ENCODE peak calls at places on chromosome 17, in five cellular contexts. A, X, Z, H and P are unnamed samples.

GRCh38 chr17:51629232-51629631 is 368.9 kb downstream of the UTP18 start:
- DNase-seq in A (no peak), X (no peak), Z (no peak), H (no peak), P (no peak)

GRCh38 chr17:28469376-28469775 is 4.1 kb upstream of the SLC13A2 start:
- DNase-seq in A (no peak), X (no peak), Z (no peak), H (no peak), P (no peak)

GRCh38 chr17:79459846-79460245 is 151.0 kb downstream of the RBFOX3 start:
- DNase-seq in A (no peak), X (no peak), Z (no peak), H (no peak), P (no peak)

GRCh38 chr17:72618018-72618509 is 474.4 kb downstream of the SLC39A11 start:
- DNase-seq in A (no peak), X (peak), Z (no peak), H (no peak), P (no peak)

GRCh38 chr17:65531508-65532431 is 29.7 kb downstream of the AXIN2 start:
- DNase-seq in A (no peak), X (no peak), Z (no peak), H (no peak), P (no peak)

GRCh38 chr17:7367083-7367482 is 12.1 kb downstream of the TMEM95 start:
- DNase-seq in A (no peak), X (no peak), Z (no peak), H (no peak), P (no peak)

GRCh38 chr17:82034371-82035011 is 3.0 kb downstream of the DCXR start:
- DNase-seq in A (no peak), X (no peak), Z (no peak), H (no peak), P (no peak)

GRCh38 chr17:7479139-7479388 is 367 bp downstream of the ZBTB4 start:
- DNase-seq in A (no peak), X (no peak), Z (no peak), H (no peak), P (no peak)

GRCh38 chr17:36755586-36755985 is 154.2 kb downstream of the MRM1 start:
- DNase-seq in A (no peak), X (no peak), Z (peak), H (no peak), P (no peak)

GRCh38 chr17:47729486-47729885 is 3.5 kb upstream of the TBX21 start:
- DNase-seq in A (no peak), X (no peak), Z (no peak), H (no peak), P (no peak)

GRCh38 chr17:76726231-76726765 is at the start of gene JMJD6:
- DNase-seq in A (peak), X (peak), Z (peak), H (peak), P (peak)

GRCh38 chr17:10125761-10126553 is 72.4 kb downstream of the GAS7 start:
- DNase-seq in A (no peak), X (no peak), Z (no peak), H (no peak), P (no peak)

GRCh38 chr17:16477255-16477654 is 14.7 kb downstream of the LRRC75A start:
- DNase-seq in A (no peak), X (no peak), Z (peak), H (no peak), P (peak)

GRCh38 chr17:59547131-59547915 is 18.1 kb upstream of the DHX40 start:
- DNase-seq in A (no peak), X (no peak), Z (no peak), H (no peak), P (no peak)

GRCh38 chr17:81434079-81434478 is 38.8 kb downstream of the BAHCC1 start:
- DNase-seq in A (no peak), X (no peak), Z (no peak), H (no peak), P (peak)

GRCh38 chr17:79154951-79155557 is 80.4 kb downstream of the ENGASE start:
- DNase-seq in A (no peak), X (no peak), Z (no peak), H (no peak), P (no peak)

GRCh38 chr17:42345396-42346078 is 42.7 kb downstream of the STAT3 start:
- DNase-seq in A (no peak), X (no peak), Z (no peak), H (no peak), P (no peak)

GRCh38 chr17:39939588-39940419 is 12.3 kb downstream of the LRRC3C start:
- DNase-seq in A (no peak), X (no peak), Z (peak), H (no peak), P (peak)

GRCh38 chr17:2406271-2406902 is 5.5 kb upstream of the MNT start:
- DNase-seq in A (no peak), X (no peak), Z (peak), H (no peak), P (no peak)

GRCh38 chr17:9235346-9235745 is 214.0 kb downstream of the NTN1 start:
- DNase-seq in A (no peak), X (no peak), Z (no peak), H (no peak), P (no peak)

GRCh38 chr17:68459030-68459376 is 1.7 kb upstream of the WIPI1 start:
- DNase-seq in A (no peak), X (no peak), Z (no peak), H (no peak), P (no peak)

GRCh38 chr17:3943240-3943891 is 20.9 kb downstream of the ATP2A3 start:
- DNase-seq in A (no peak), X (no peak), Z (no peak), H (no peak), P (no peak)

GRCh38 chr17:73748521-73748920 is 104.3 kb upstream of the SDK2 start:
- DNase-seq in A (no peak), X (no peak), Z (no peak), H (no peak), P (no peak)

GRCh38 chr17:74759243-74759801 is 10.9 kb downstream of the NHERF1 start:
- DNase-seq in A (no peak), X (peak), Z (peak), H (no peak), P (peak)

GRCh38 chr17:74767111-74767516 is 9.0 kb downstream of the NAT9 start:
- DNase-seq in A (no peak), X (no peak), Z (no peak), H (no peak), P (no peak)

GRCh38 chr17:79614248-79614647 is 3.4 kb upstream of the RBFOX3 start:
- DNase-seq in A (no peak), X (no peak), Z (no peak), H (no peak), P (no peak)

GRCh38 chr17:79518330-79519151 is 92.3 kb downstream of the RBFOX3 start:
- DNase-seq in A (no peak), X (no peak), Z (no peak), H (no peak), P (no peak)

GRCh38 chr17:15782809-15783208 is 50.7 kb downstream of the TBC1D26 start:
- DNase-seq in A (no peak), X (no peak), Z (peak), H (no peak), P (no peak)

GRCh38 chr17:27345141-27345904 is 51.4 kb downstream of the WSB1 start:
- DNase-seq in A (no peak), X (no peak), Z (no peak), H (no peak), P (no peak)

GRCh38 chr17:43568506-43569082 is 22.5 kb upstream of the ETV4 start:
- DNase-seq in A (no peak), X (no peak), Z (no peak), H (no peak), P (no peak)

GRCh38 chr17:79174905-79175856 is 100.6 kb downstream of the ENGASE start:
- DNase-seq in A (no peak), X (no peak), Z (peak), H (no peak), P (peak)

GRCh38 chr17:50631908-50632571 is 2.6 kb upstream of the ABCC3 start:
- DNase-seq in A (no peak), X (no peak), Z (no peak), H (no peak), P (peak)

GRCh38 chr17:61128671-61129115 is 270.9 kb upstream of the TBX2 start:
- DNase-seq in A (no peak), X (no peak), Z (no peak), H (no peak), P (no peak)

GRCh38 chr17:40062347-40063033 is at the start of gene THRA:
- DNase-seq in A (no peak), X (peak), Z (peak), H (no peak), P (no peak)

GRCh38 chr17:55735784-55736405 is 13.2 kb upstream of the TMEM100 start:
- DNase-seq in A (no peak), X (no peak), Z (peak), H (no peak), P (peak)

GRCh38 chr17:234163-235047 is 53.0 kb upstream of the DOC2B start:
- DNase-seq in A (no peak), X (no peak), Z (no peak), H (no peak), P (no peak)